ENCODE peak calls at places on chromosomes 13 and 19, in five cellular contexts. D is cardiac fibroblast, W is colonic mucosa, C is GM12865, U is neural progenitor cell. S is an unnamed sample.

GRCh38 chr19:4100647-4101495 is 23.1 kb downstream of the MAP2K2 start:
- DNase-seq in U (no peak), D (no peak), W (no peak), C (no peak), S (no peak)

GRCh38 chr19:49114630-49115363 is 627 bp downstream of the LIN7B start:
- DNase-seq in U (peak), D (peak), C (no peak), W (peak), S (no peak)

GRCh38 chr13:76038920-76039716 is 403.0 kb downstream of the LMO7 start:
- DNase-seq in C (no peak), U (no peak), W (no peak), D (no peak), S (no peak)

GRCh38 chr19:51799998-51800848 is 5.3 kb downstream of the FPR3 start:
- DNase-seq in C (no peak), W (no peak), D (peak), U (no peak), S (no peak)

GRCh38 chr19:43524922-43525835 is 1.8 kb downstream of the ETHE1 start:
- DNase-seq in U (peak), C (peak), W (peak), D (peak), S (peak)

GRCh38 chr13:87124785-87125074 is 546.4 kb upstream of the SLITRK5 start:
- DNase-seq in D (no peak), C (no peak), W (no peak), U (no peak), S (no peak)

GRCh38 chr13:50081106-50081898 is 66.1 kb downstream of the KCNRG start:
- DNase-seq in W (peak), D (no peak), C (peak), U (peak), S (peak)

GRCh38 chr19:13195678-13196077 is 45.5 kb downstream of the IER2 start:
- DNase-seq in W (peak), D (no peak), U (peak), C (peak), S (peak)

GRCh38 chr19:55703790-55704215 is 28.8 kb downstream of the EPN1 start:
- DNase-seq in D (peak), U (peak), C (no peak), W (no peak), S (no peak)

GRCh38 chr19:33196446-33197193 is 2.5 kb downstream of the LRP3 start:
- DNase-seq in C (no peak), U (no peak), D (no peak), W (no peak), S (no peak)

GRCh38 chr13:44818428-44818827 is 170.8 kb downstream of the NUFIP1 start:
- DNase-seq in U (peak), W (no peak), C (peak), D (peak), S (no peak)

GRCh38 chr19:3095375-3096191 is 1.4 kb downstream of the GNA11 start:
- DNase-seq in W (peak), C (no peak), U (peak), D (peak), S (peak)

GRCh38 chr13:82571653-82572052 is 1310.6 kb downstream of the SLITRK1 start:
- DNase-seq in W (no peak), C (no peak), D (no peak), U (no peak), S (no peak)

GRCh38 chr13:30737511-30738342 is 2.4 kb downstream of the ALOX5AP start:
- DNase-seq in C (peak), W (no peak), U (no peak), D (no peak), S (no peak)

GRCh38 chr13:110471833-110472162 is 89.7 kb downstream of the RAB20 start:
- DNase-seq in U (no peak), W (peak), D (peak), C (peak), S (peak)

GRCh38 chr13:43905435-43906031 is 25.8 kb downstream of the LACC1 start:
- DNase-seq in D (peak), U (peak), C (peak), W (peak), S (peak)

GRCh38 chr13:113562866-113563265 is 21.7 kb upstream of the TFDP1 start:
- DNase-seq in D (no peak), C (no peak), W (peak), U (no peak), S (no peak)

GRCh38 chr19:8126511-8126910 is 22.9 kb downstream of the FBN3 start:
- DNase-seq in C (no peak), D (no peak), W (no peak), U (no peak), S (no peak)

GRCh38 chr13:51803422-51804294 is at the start of gene DHRS12:
- DNase-seq in D (peak), U (peak), W (peak), C (peak), S (peak)

GRCh38 chr19:47057328-47057727 is 8.9 kb upstream of the TMEM160 start:
- DNase-seq in W (no peak), D (peak), U (no peak), C (no peak), S (no peak)
- TF ChIP-seq CTCF in W (no peak), D (no peak), U (no peak), C (no peak), S (no peak)

DNA sequence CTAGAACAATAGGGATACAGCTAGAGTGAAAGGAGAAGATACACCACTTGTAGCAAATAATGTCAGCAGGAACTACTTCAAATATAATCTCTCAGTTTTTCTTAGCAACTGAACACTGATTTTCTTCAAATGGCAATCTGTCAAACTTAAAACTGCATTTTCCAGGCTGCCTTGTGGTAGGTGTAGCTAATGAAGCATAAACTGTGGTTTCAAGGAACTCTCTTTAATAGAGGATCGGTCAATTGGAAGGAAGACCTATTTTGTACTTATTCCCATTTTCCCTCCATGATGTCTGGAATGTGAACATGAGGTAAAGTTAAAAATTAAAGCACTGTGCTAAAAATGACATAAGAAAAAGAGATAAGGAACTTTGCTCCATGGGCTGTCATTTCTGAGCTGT is 1261.9 kb downstream of the PCDH17 start:
- DNase-seq in W (no peak), U (no peak), D (no peak), C (no peak), S (no peak)
- TF ChIP-seq CTCF in W (no peak), U (no peak), D (no peak), C (no peak), S (no peak)

DNA sequence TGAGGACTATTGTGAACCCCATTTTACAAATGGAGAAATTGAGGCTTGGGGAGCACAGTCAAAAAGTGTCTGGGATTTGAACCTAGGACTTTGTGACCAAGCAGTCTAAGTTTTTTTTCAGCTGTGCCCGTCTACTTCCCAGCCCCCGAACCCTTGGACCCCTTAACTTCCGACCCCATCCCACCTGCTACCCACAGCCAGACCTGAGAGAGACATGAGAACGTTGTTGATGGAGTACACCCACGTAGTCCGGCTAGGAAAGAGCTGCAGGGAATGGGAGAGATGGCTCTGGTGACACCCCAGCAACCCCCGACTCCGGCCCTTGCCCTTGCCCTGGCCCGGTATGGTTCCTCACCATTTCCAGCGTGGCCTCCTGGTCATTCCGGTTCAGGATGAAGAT is 18.0 kb downstream of the MAP4K1 start:
- DNase-seq in U (no peak), C (no peak), W (no peak), D (no peak), S (no peak)
- TF ChIP-seq CTCF in U (no peak), C (no peak), W (no peak), D (no peak), S (no peak)

GRCh38 chr13:79187917-79188699 is 217.9 kb downstream of the RBM26 start:
- DNase-seq in W (no peak), U (no peak), C (peak), D (no peak), S (no peak)
- TF ChIP-seq CTCF in W (no peak), U (no peak), C (no peak), D (no peak), S (no peak)

GRCh38 chr19:50465986-50466771 is 10.1 kb upstream of the EMC10 start:
- DNase-seq in D (no peak), U (peak), C (no peak), W (peak), S (no peak)
- TF ChIP-seq CTCF in D (peak), U (peak), C (peak), W (no peak), S (peak)

GRCh38 chr13:35987572-35988513 is 143.3 kb downstream of the DCLK1 start:
- DNase-seq in W (no peak), D (no peak), C (no peak), U (no peak), S (no peak)

GRCh38 chr13:35992964-35993363 is 138.2 kb downstream of the DCLK1 start:
- DNase-seq in C (peak), U (no peak), D (peak), W (no peak), S (no peak)

GRCh38 chr13:35988648-35989081 is 142.5 kb downstream of the DCLK1 start:
- DNase-seq in D (peak), W (no peak), U (no peak), C (no peak), S (no peak)

GRCh38 chr13:35994131-35994966 is 136.8 kb downstream of the DCLK1 start:
- DNase-seq in U (no peak), C (no peak), W (no peak), D (peak), S (no peak)

GRCh38 chr13:35990196-35990595 is 141.0 kb downstream of the DCLK1 start:
- DNase-seq in C (no peak), W (no peak), D (no peak), U (peak), S (no peak)
- TF ChIP-seq CTCF in C (no peak), W (no peak), D (no peak), U (peak), S (no peak)

GRCh38 chr13:91409661-91410060 is 11.2 kb downstream of the GPC5 start:
- DNase-seq in W (no peak), U (no peak), C (no peak), D (no peak), S (no peak)

GRCh38 chr13:91405240-91405639 is 6.8 kb downstream of the GPC5 start:
- DNase-seq in C (peak), U (no peak), W (no peak), D (no peak), S (no peak)

GRCh38 chr13:91401916-91402315 is 3.5 kb downstream of the GPC5 start:
- DNase-seq in D (no peak), W (no peak), U (no peak), C (no peak), S (no peak)

DNA sequence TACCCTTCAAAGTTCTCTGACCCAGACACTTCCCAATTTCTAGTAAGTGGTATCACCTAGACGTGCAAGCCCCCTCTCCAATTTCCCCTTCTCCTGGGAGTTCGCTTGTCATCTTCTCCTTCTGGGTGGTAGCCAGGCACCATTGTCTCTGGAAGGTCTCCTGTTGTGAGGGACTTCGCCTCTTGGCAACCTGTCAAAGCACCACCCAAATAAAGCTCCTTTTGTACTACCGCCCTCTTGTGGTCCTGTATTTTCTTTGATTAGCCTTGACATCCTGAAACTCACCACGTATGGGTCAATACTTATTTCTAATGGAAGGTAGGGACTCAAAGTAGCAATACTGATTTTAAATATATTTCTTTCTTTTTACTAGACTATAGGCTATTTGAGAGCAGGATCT is 8.2 kb downstream of the GPC5 start:
- DNase-seq in U (peak), D (peak), W (no peak), C (peak), S (peak)
- TF ChIP-seq CTCF in U (peak), D (peak), W (no peak), C (peak), S (peak)

GRCh38 chr19:50702870-50703829 is 16.5 kb downstream of the SHANK1 start:
- DNase-seq in W (no peak), U (no peak), C (no peak), D (peak), S (no peak)

GRCh38 chr19:50706387-50706786 is 13.2 kb downstream of the SHANK1 start:
- DNase-seq in U (no peak), W (no peak), D (no peak), C (no peak), S (no peak)

GRCh38 chr19:50705422-50706019 is 14.1 kb downstream of the SHANK1 start:
- DNase-seq in U (peak), C (peak), W (no peak), D (peak), S (peak)

GRCh38 chr19:50702158-50702869 is 17.3 kb downstream of the SHANK1 start:
- DNase-seq in C (no peak), W (no peak), D (no peak), U (no peak), S (no peak)

DNA sequence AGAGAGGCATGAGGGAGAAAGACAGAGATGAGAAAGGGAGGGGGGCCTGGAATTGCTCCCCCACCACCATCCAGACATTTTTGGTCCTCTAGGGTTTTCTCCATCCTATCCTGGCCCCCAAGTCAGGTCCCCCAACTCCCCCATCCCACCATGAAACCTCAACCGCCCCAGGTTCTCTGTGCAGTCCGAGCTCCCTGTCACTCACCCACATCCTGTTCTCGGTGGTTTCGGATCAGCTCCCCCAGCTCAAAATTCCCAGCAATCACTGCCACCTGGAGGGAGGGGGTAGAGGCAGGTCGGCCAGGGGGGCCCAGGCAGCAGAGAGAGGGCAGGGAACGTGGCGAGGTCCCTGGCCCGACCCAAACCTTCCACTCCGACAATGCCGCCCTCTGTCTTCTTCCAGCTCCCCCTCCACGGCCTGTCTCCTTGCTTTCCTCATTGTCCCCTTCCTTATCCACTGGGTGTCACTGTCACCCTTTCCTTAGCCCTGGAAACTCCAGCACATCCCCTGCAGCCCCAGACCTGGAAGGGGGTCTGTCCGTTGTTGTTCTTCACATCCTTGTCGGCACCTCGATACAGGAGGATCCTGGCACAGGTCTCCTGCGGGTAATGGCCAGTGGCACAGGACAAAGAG is 15.6 kb downstream of the SHANK1 start:
- DNase-seq in C (no peak), U (peak), D (no peak), W (no peak), S (no peak)
- TF ChIP-seq CTCF in C (no peak), U (peak), D (no peak), W (no peak), S (no peak)

DNA sequence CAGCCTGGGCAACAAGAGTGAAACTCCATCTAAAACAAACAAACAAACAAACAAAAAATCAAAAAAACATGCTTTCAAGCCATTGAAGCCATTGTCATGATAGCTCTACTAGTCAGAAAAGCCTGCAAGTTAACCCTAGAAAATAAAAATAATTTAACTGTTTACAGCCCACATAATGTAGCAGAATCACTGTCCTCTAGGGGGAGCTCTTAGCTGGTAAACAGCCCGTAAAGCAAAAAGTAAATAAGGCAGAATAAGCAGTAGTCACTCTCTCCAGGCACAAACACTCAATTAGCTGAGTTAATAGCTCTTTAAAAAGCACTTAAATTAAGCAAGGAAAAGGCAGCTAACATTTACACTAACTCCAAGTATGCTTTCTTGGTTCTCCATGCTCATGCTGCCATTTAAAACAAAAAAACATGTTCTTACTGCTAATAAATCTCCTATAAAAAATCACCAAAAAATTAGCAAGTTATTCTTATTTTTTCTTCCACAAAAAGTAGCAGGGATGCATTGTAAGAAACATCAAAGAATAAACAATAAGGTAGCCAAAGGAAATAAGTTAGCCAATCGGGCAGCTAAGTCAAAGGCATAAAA is 11.3 kb downstream of the LILRB4 start:
- DNase-seq in C (peak), U (peak), D (peak), W (no peak), S (peak)
- TF ChIP-seq CTCF in C (peak), U (peak), D (peak), W (peak), S (peak)

DNA sequence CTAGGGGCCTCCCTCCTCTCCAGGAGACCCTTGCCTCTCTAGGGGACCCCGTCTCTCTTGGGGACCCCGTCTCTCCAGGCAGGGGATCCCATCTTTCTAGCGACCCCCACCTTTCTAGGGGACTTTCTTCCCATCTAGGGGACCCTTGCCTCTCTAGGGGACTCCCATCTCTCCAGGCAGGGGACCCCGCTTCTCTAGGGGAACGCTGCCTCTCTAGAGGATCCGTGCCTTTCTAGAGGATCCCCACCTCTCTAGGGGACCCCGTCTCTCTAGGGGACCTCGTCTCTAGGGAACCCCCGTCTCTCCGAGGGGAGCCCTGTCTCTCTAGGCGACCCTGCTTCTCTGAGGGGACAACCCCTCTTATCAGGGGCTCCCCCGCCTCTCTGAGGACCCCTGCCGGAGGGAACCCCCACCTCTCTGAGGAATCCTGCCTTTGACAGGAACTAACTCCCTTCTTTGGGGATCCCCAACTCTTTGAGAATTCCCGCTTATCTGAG is 19.1 kb upstream of the GATAD2A start:
- DNase-seq in U (no peak), D (no peak), C (no peak), W (no peak), S (no peak)
- TF ChIP-seq CTCF in U (peak), D (peak), C (peak), W (no peak), S (no peak)